ENCODE peak calls at places on chromosome 12, in seven cellular contexts. X is tibial artery, H is Peyer's patch, D is kidney epithelial cell, E is pancreas, B is lung, J is heart left ventricle. Q is an unnamed sample. For H3K36me3, the result is how much of the 10 kb centered on the place peaks cover.

GRCh38 chr12:115771065-115771464 is 506.4 kb downstream of the MED13L start:
- DNase-seq in X (no peak), H (peak), D (no peak), E (no peak), B (no peak), J (no peak), Q (no peak)

GRCh38 chr12:88448337-88448944 is 131.8 kb downstream of the KITLG start:
- DNase-seq in X (no peak), H (no peak), D (no peak), E (no peak), B (no peak), J (no peak), Q (no peak)

GRCh38 chr12:30631710-30632109 is 64.0 kb downstream of the IPO8 start:
- DNase-seq in X (no peak), H (no peak), D (no peak), E (no peak), B (no peak), J (no peak), Q (no peak)

GRCh38 chr12:82964446-82964845 is 277.7 kb downstream of the TMTC2 start:
- DNase-seq in X (no peak), H (no peak), D (no peak), E (no peak), B (no peak), J (no peak), Q (no peak)

GRCh38 chr12:132668191-132669088 is 18.7 kb downstream of the POLE start:
- DNase-seq in X (peak), H (peak), D (no peak), E (no peak), B (no peak), J (no peak), Q (no peak)

GRCh38 chr12:38905480-38906351 is at the start of gene CPNE8:
- DNase-seq in X (peak), H (peak), D (no peak), E (peak), B (peak), J (peak), Q (peak)

GRCh38 chr12:15982471-15982870 is 71.3 kb downstream of the DERA start:
- DNase-seq in X (no peak), H (no peak), D (no peak), E (no peak), B (no peak), J (no peak), Q (no peak)

GRCh38 chr12:109489955-109490565 is 12.6 kb downstream of the UBE3B start:
- DNase-seq in X (no peak), H (no peak), D (no peak), E (no peak), B (no peak), J (no peak), Q (no peak)

GRCh38 chr12:49358548-49359141 is 8.6 kb upstream of the SPATS2 start:
- DNase-seq in X (peak), H (no peak), D (no peak), E (no peak), B (no peak), J (peak), Q (no peak)

DNA sequence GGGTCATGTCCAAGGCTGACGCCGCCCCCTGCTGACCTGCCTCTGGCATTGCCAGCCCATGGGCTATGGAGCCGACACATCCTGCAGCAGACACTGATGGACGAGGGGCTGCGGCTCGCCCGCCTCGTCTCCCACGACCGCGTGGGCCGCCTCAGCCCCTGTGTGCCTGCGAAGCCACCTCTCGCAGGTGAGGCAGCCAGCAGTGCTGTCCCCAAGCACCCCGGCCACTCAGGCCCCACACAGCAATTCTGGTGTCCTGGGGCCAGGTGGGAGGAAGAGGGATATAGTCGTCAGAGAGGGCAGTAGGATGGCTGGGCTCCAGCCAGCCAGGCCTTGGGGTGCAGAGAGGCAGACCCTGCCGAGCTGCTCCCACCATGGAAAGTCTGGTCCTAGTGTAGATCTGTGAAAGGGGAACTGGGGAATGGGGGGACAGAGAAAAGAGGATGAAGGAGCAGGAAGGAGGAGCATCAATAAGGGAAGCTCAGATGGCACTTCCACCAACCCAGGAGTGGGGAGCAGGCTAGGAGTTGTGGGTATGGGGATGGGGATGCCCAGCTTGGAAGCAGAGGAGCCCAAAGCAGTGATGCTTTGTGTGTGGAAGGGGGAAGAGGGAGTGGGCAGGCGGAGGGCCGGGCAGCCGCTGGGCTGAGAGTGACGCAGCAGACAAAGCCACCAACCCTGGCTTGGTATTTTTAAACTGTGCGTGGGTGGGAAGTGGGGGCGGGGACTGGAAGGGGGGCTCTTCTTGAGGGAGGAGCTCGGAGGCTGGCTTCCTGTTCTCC is 4.7 kb downstream of the NAB2 start:
- DNase-seq in X (peak), H (peak), D (no peak), E (peak), B (peak), J (peak), Q (peak)
- H3K4me3 ChIP-seq in X (peak), H (peak), D (no peak), E (no peak), B (no peak), J (no peak), Q (peak)

GRCh38 chr12:13347241-13348043 is 150.9 kb downstream of the EMP1 start:
- DNase-seq in X (no peak), H (no peak), D (peak), E (no peak), B (no peak), J (no peak), Q (no peak)
- TF ChIP-seq CTCF in X (no peak), H (no peak), D (peak), E (no peak), B (no peak), J (no peak), Q (no peak)

DNA sequence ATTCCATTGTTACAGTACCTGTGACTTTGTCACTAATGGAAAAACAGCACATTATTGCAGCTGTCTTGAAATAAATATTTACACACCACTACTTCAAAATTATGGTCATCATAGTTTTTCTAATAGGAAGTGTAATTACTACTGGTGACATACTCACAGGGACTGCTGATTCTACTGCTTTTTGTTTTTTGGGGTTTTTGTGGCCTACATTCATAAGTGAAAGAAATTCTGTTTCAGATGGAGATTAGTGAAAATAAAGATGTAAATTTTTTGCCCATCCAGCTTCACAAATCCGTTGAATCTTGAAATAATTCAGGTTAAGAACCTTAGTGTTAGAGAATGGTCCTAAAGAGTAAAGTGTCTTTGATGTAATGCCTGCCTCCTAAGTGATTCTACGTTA is 17.5 kb downstream of the KNTC1 start:
- DNase-seq in X (no peak), H (no peak), D (no peak), E (no peak), B (no peak), J (no peak), Q (no peak)
- H3K36me3 ChIP-seq in X (under half), H (under half), D (under half), E (under half), B (under half), J (under half), Q (under half)

GRCh38 chr12:116881867-116882507 is 746 bp upstream of the HRK start:
- DNase-seq in X (no peak), H (no peak), D (no peak), E (no peak), B (no peak), J (no peak), Q (no peak)
- H3K4me3 ChIP-seq in X (peak), H (peak), D (no peak), E (peak), B (no peak), J (peak), Q (peak)

Q was measured in GM06990.